ENCODE peak calls at places on chromosome 4, in eight cellular contexts. Y, K, E, J, T, B, W and I are unnamed samples.

GRCh38 chr4:101792056-101792575 is 1.6 kb downstream of the BANK1 start:
- DNase-seq in B (no peak), J (no peak), Y (no peak), T (no peak), E (no peak), W (no peak), K (no peak), I (no peak)

GRCh38 chr4:184292877-184293276 is 75.2 kb upstream of the ENPP6 start:
- DNase-seq in E (no peak), J (no peak), Y (no peak), T (no peak), K (no peak), W (no peak), B (no peak), I (no peak)

GRCh38 chr4:5863461-5864113 is 29.3 kb downstream of the CRMP1 start:
- DNase-seq in E (no peak), T (no peak), B (peak; percentile 93), Y (peak; percentile 89), W (no peak), K (peak; percentile 50), J (no peak), I (no peak)

GRCh38 chr4:156790866-156791265 is 180.7 kb downstream of the PDGFC start:
- DNase-seq in T (no peak), J (no peak), Y (peak; percentile 51), E (no peak), W (no peak), B (no peak), K (peak; percentile 36), I (no peak)

GRCh38 chr4:130077275-130077674 is 981.3 kb downstream of the C4orf33 start:
- DNase-seq in E (no peak), K (no peak), W (no peak), B (no peak), Y (peak; percentile 9), J (no peak), T (no peak), I (no peak)

GRCh38 chr4:89257376-89257775 is 50.2 kb downstream of the GPRIN3 start:
- DNase-seq in Y (no peak), T (no peak), J (peak; percentile 26), K (no peak), W (no peak), B (no peak), E (no peak), I (no peak)

GRCh38 chr4:100359433-100359832 is 158.4 kb downstream of the EMCN start:
- DNase-seq in Y (no peak), E (no peak), K (no peak), W (no peak), J (no peak), B (no peak), T (no peak), I (no peak)

GRCh38 chr4:26217961-26218676 is 102.7 kb upstream of the RBPJ start:
- DNase-seq in Y (no peak), W (no peak), K (no peak), T (no peak), E (no peak), B (no peak), J (no peak), I (no peak)